ENCODE peak calls at places on chromosomes 2 and 18, in six cellular contexts. K is kidney; T is uterus; R is psoas muscle; L is IMR-90; H is CD4-positive, alpha-beta memory T cell. J is an unnamed sample.

GRCh38 chr2:106030287-106031268 is 163.5 kb downstream of the UXS1 start:
- DNase-seq in R (peak; percentile 66), K (peak; percentile 78), L (peak; percentile 81), T (peak; percentile 67), H (no peak), J (peak; percentile 41)

GRCh38 chr18:44098551-44099098 is 582.1 kb upstream of the SETBP1 start:
- DNase-seq in R (no peak), L (peak; percentile 17), T (no peak), K (no peak), H (no peak), J (no peak)

GRCh38 chr18:6866552-6866951 is 137.0 kb downstream of the ARHGAP28 start:
- DNase-seq in L (no peak), R (no peak), T (no peak), K (no peak), H (no peak), J (no peak)

GRCh38 chr2:180799141-180799540 is 181.3 kb upstream of the UBE2E3 start:
- DNase-seq in R (no peak), K (no peak), T (no peak), L (no peak), H (no peak), J (no peak)

GRCh38 chr2:138502253-138503086 is 900 bp downstream of the SPOPL start:
- DNase-seq in R (no peak), K (no peak), H (peak; percentile 9), L (no peak), T (no peak), J (no peak)

GRCh38 chr2:21260316-21260715 is 136.5 kb downstream of the TDRD15 start:
- DNase-seq in L (no peak), T (no peak), K (no peak), R (no peak), H (no peak), J (no peak)

GRCh38 chr18:45775241-45775676 is 50.2 kb upstream of the SIGLEC15 start:
- DNase-seq in T (peak; percentile 49), K (peak; percentile 87), H (peak; percentile 46), L (peak; percentile 63), R (peak; percentile 76), J (peak; percentile 78)

GRCh38 chr18:32454667-32455066 is 16.0 kb downstream of the GAREM1 start:
- DNase-seq in L (peak; percentile 9), H (no peak), R (no peak), K (no peak), T (no peak), J (no peak)

GRCh38 chr2:127371037-127371436 is 16.7 kb downstream of the MAP3K2 start:
- DNase-seq in T (peak; percentile 26), H (no peak), R (peak; percentile 65), L (no peak), K (no peak), J (peak; percentile 81)

GRCh38 chr2:383173-383572 is 95.3 kb upstream of the ALKAL2 start:
- DNase-seq in R (no peak), T (no peak), H (no peak), K (no peak), L (no peak), J (no peak)

GRCh38 chr2:20365249-20365817 is 14.7 kb upstream of the PUM2 start:
- DNase-seq in R (no peak), L (peak; percentile 87), H (no peak), K (no peak), T (no peak), J (no peak)

GRCh38 chr2:179238027-179238426 is 26.6 kb downstream of the SESTD1 start:
- DNase-seq in K (no peak), T (no peak), L (no peak), H (no peak), R (no peak), J (no peak)

GRCh38 chr2:176139170-176139611 is 9.7 kb downstream of the HOXD8 start:
- DNase-seq in R (no peak), L (no peak), T (peak; percentile 49), H (no peak), K (peak; percentile 58), J (no peak)

GRCh38 chr2:131047275-131047652 is 46.0 kb downstream of the FAM168B start:
- DNase-seq in H (no peak), L (no peak), T (no peak), R (no peak), K (peak; percentile 49), J (no peak)

GRCh38 chr18:45448871-45449270 is 166.4 kb upstream of the SLC14A2 start:
- DNase-seq in K (no peak), R (no peak), T (no peak), H (no peak), L (no peak), J (no peak)

GRCh38 chr2:216633616-216634316 is 546 bp downstream of the IGFBP2 start:
- DNase-seq in K (peak; percentile 68), L (no peak), R (peak; percentile 29), T (no peak), H (no peak), J (peak; percentile 57)

GRCh38 chr2:176646033-176646615 is 376.9 kb downstream of the MTX2 start:
- DNase-seq in H (no peak), K (no peak), R (no peak), L (no peak), T (no peak), J (no peak)

GRCh38 chr2:172038604-172039003 is 38.9 kb downstream of the METAP1D start:
- DNase-seq in R (no peak), K (no peak), H (no peak), L (peak; percentile 38), T (no peak), J (no peak)

GRCh38 chr2:72770879-72771461 is 54.9 kb downstream of the EXOC6B start:
- DNase-seq in H (peak; percentile 69), R (no peak), K (no peak), T (peak; percentile 73), L (peak; percentile 74), J (peak; percentile 39)

GRCh38 chr2:70258532-70258875 is 567 bp downstream of the PCYOX1 start:
- DNase-seq in L (peak; percentile 17), K (peak; percentile 92), H (no peak), T (peak; percentile 69), R (peak; percentile 80), J (peak; percentile 78)

GRCh38 chr2:109170645-109171044 is 41.6 kb downstream of the SH3RF3 start:
- DNase-seq in L (no peak), T (no peak), K (no peak), R (no peak), H (no peak), J (no peak)

GRCh38 chr18:69161383-69162028 is 239.2 kb upstream of the DOK6 start:
- DNase-seq in L (peak; percentile 63), H (no peak), K (peak; percentile 35), R (no peak), T (no peak), J (no peak)

GRCh38 chr2:74036450-74037175 is 51.9 kb downstream of the TET3 start:
- DNase-seq in H (no peak), R (no peak), L (no peak), T (no peak), K (no peak), J (no peak)

GRCh38 chr18:80252136-80252535 is 4.8 kb upstream of the PARD6G start:
- DNase-seq in T (no peak), K (no peak), L (peak; percentile 74), H (no peak), R (no peak), J (no peak)

GRCh38 chr2:231670892-231671616 is 37.3 kb upstream of the PTMA start:
- DNase-seq in L (no peak), K (peak; percentile 85), R (no peak), H (no peak), T (no peak), J (peak; percentile 51)

DNA sequence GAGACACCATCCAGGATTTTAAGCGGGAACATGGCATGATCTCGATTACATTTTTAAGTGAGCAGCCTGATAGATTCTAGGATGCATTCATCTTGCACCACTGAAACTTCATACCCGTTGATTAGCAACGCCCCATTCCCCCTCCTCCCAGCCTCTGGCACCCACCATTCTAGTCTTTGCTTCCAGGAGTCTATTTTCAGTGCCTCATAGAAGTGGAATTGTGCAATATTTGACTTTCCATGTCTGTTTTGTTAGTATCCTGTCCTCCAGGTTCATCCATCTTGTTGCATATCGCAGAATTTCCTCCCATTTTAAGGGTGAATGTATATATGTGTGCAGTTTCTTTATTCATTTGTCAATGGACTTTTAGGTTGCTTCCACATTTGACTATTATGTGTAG is 20.9 kb upstream of the SLC66A3 start:
- DNase-seq in H (no peak), R (no peak), T (no peak), L (no peak), K (no peak), J (no peak)
- H3K27ac ChIP-seq in H (no peak overlapping the region), R (no peak overlapping the region), T (no peak overlapping the region), L (no peak overlapping the region), K (no peak overlapping the region), J (no peak overlapping the region)

DNA sequence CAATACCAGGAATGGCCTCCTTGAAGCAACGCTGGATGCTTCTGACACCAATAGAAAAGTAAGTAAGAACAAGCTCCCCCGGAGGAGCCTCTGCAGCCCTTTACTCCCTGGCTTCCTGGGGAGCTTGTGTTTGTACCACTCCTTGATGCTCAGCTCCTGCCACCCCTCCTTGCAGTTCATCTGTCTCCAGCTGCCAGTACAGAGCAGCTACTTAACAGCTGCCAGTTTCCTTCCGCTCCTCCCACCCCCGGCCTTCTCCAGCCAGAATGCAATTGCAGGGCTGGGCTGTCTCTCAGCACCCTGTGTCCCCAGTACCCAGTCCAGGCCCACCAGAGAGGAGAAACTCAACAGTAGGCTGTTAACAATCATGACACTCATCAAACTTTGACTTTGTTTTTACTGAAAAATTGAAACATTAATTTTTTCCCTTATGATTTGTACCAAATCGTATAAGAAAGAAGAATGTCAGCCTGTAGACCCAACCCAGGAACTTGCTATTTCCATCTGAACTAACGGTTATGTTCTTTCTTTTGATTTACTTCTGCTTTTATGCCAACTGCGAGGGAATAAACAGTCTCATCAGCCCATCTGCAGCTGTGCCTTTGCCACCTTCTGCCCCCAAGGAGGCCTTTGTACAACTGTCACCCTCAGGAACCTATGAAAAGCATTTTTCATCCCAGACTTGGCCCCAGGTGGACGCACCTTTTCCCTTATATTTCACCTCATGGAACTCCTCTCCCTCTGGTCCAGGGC is 109.5 kb downstream of the AOX1 start:
- DNase-seq in H (no peak), R (peak; percentile 25), K (peak; percentile 45), L (no peak), T (no peak), J (no peak)
- H3K4me3 ChIP-seq in H (no peak overlapping the region), R (no peak overlapping the region), K (no peak overlapping the region), L (no peak overlapping the region), T (no peak overlapping the region), J (no peak overlapping the region)

GRCh38 chr2:9256147-9256546 is 49.5 kb downstream of the ASAP2 start:
- DNase-seq in H (no peak), K (no peak), L (no peak), T (no peak), R (no peak), J (no peak)
- H3K4me1 ChIP-seq in H (no peaks in the 10 kb centered on the region), K (peaks cover 40% of the 10 kb centered on the region), L (peaks cover 38% of the 10 kb centered on the region), T (peaks cover 10% of the 10 kb centered on the region), R (peaks cover 20% of the 10 kb centered on the region), J (peaks cover 62% of the 10 kb centered on the region)

GRCh38 chr18:62379051-62379450 is 53.9 kb downstream of the TNFRSF11A start:
- DNase-seq in T (no peak), H (no peak), K (no peak), L (no peak), R (no peak), J (no peak)

GRCh38 chr18:62370386-62370785 is 45.3 kb downstream of the TNFRSF11A start:
- DNase-seq in T (no peak), R (no peak), K (no peak), L (no peak), H (no peak), J (no peak)

GRCh38 chr18:62377408-62377807 is 52.3 kb downstream of the TNFRSF11A start:
- DNase-seq in T (no peak), L (no peak), K (no peak), H (no peak), R (no peak), J (no peak)

GRCh38 chr18:62372156-62372555 is 47.0 kb downstream of the TNFRSF11A start:
- DNase-seq in H (no peak), L (no peak), K (no peak), R (no peak), T (no peak), J (no peak)

GRCh38 chr18:62374410-62374965 is 49.4 kb downstream of the TNFRSF11A start:
- DNase-seq in K (no peak), H (no peak), R (no peak), L (no peak), T (no peak), J (no peak)
- H3K27ac ChIP-seq in K (no peak overlapping the region), H (no peak overlapping the region), R (no peak overlapping the region), L (no peak overlapping the region), T (no peak overlapping the region), J (no peak overlapping the region)